ENCODE peak calls at places on chromosomes 4 and X, in five cellular contexts. Z is mammary epithelial cell, P is adipocyte, W is astrocyte, I is neural progenitor cell. J is an unnamed sample. For H3K36me3, the result is how much of the 10 kb centered on the place peaks cover.

GRCh38 chr4:184599492-184600135 is 49.6 kb downstream of the CASP3 start:
- DNase-seq in Z (peak), P (peak), W (peak), I (no peak), J (no peak)

GRCh38 chr4:183335369-183335940 is 13.2 kb upstream of the CLDN24 start:
- DNase-seq in Z (peak), P (peak), W (peak), I (no peak), J (peak)

GRCh38 chrX:138847930-138848329 is 136.4 kb upstream of the FGF13 start:
- DNase-seq in Z (peak), P (no peak), W (peak), I (no peak), J (no peak)

GRCh38 chrX:1020634-1021166 is 191.7 kb downstream of the CRLF2 start:
- DNase-seq in Z (no peak), P (no peak), W (no peak), I (no peak), J (no peak)

GRCh38 chr4:625631-626031 is 258 bp downstream of the PDE6B start:
- DNase-seq in Z (no peak), P (no peak), W (no peak), I (no peak), J (no peak)

GRCh38 chr4:94827481-94828110 is 69.8 kb downstream of the BMPR1B start:
- DNase-seq in Z (peak), P (peak), W (peak), I (no peak), J (no peak)

GRCh38 chr4:23857353-23857752 is 32.5 kb downstream of the PPARGC1A start:
- DNase-seq in Z (peak), P (peak), W (no peak), I (no peak), J (no peak)

GRCh38 chrX:63560601-63561218 is 209.6 kb upstream of the SPIN4 start:
- DNase-seq in Z (peak), P (peak), W (peak), I (peak), J (peak)

GRCh38 chr4:139214039-139214534 is 37.1 kb upstream of the ELF2 start:
- DNase-seq in Z (no peak), P (no peak), W (no peak), I (peak), J (no peak)

GRCh38 chr4:65893957-65894755 is 223.9 kb upstream of the EPHA5 start:
- DNase-seq in Z (no peak), P (peak), W (peak), I (no peak), J (no peak)

GRCh38 chr4:22476011-22476410 is 39.9 kb downstream of the ADGRA3 start:
- DNase-seq in Z (no peak), P (no peak), W (no peak), I (no peak), J (no peak)

GRCh38 chrX:129932792-129933321 is 26.9 kb downstream of the UTP14A start:
- DNase-seq in Z (no peak), P (peak), W (no peak), I (peak), J (peak)

GRCh38 chr4:98444371-98444770 is 183.2 kb downstream of the RAP1GDS1 start:
- DNase-seq in Z (no peak), P (no peak), W (no peak), I (no peak), J (no peak)

GRCh38 chrX:413322-414201 is 26.9 kb upstream of the PPP2R3B start:
- DNase-seq in Z (no peak), P (peak), W (peak), I (peak), J (peak)

GRCh38 chr4:105088110-105088879 is 58.4 kb upstream of the TET2 start:
- DNase-seq in Z (peak), P (peak), W (peak), I (peak), J (no peak)

GRCh38 chr4:104449537-104449936 is 45.2 kb downstream of the CXXC4 start:
- DNase-seq in Z (peak), P (no peak), W (no peak), I (no peak), J (no peak)

GRCh38 chr4:170270628-170271027 is 180.9 kb upstream of the AADAT start:
- DNase-seq in Z (no peak), P (no peak), W (no peak), I (no peak), J (no peak)

GRCh38 chr4:123649644-123650356 is 253.2 kb downstream of the SPRY1 start:
- DNase-seq in Z (peak), P (peak), W (peak), I (peak), J (no peak)
- H3K9ac ChIP-seq in Z (peak), P (peak), W (peak), I (no peak), J (peak)

DNA sequence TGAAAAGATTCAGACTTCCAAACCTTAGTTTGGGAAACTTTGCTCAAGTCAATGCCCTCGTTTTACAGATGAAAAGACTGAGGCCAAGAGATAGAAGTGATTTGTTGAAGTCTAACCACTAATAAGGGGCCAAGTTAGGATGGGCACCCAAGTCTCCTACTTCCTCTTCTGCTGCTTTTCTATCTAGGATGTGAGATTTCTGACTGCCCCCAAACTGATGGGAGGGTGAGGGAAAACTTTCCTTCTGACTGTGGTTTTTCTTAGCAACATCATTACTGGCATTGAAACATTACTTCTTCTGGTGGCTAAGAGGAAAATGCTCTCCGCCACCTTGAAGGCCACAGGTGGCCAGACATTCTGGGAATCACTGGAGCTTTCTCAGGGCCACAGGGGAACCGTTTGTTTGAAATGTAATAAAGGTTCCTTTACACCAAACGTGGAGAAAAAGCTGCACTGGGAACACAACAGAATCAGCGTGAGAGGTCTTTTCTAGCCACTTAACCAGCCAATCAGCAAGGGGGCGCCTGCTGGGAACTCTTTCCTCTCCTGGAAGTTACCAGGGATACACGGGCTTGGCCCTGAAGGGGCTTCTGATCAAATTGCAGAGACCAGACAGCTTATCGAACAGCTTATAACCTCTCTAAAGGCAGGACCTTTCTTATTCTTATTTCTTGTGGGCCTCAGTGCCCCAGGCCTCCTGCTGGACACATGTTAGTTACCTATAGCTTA is 115.9 kb upstream of the TEX13D start:
- DNase-seq in Z (no peak), P (no peak), W (no peak), I (peak), J (no peak)
- H3K4me3 ChIP-seq in Z (no peak), P (no peak), W (no peak), I (peak), J (no peak)

DNA sequence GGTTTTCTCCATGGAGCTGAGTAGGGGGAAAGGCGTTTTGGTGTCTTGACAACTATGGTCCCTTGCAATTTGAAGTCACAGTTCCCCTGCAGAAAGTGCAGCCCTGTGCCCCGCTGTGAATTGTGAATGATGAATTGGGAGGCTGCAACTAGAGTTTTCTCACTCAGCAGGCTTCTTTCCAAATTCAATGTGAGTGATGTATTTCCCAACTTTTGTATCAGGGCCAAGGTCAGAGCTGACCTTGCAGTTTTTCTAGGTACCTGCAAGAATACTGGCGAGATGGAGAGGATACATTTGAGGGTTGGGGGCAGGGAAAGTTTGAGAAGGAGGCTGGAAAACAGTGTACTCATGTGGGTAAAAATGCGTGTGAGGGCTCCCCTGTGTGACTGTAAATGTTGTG is 11.7 kb downstream of the PHEX start:
- DNase-seq in Z (no peak), P (no peak), W (no peak), I (no peak), J (no peak)
- H3K36me3 ChIP-seq in Z (under half), P (under half), W (under half), I (under half), J (under half)

DNA sequence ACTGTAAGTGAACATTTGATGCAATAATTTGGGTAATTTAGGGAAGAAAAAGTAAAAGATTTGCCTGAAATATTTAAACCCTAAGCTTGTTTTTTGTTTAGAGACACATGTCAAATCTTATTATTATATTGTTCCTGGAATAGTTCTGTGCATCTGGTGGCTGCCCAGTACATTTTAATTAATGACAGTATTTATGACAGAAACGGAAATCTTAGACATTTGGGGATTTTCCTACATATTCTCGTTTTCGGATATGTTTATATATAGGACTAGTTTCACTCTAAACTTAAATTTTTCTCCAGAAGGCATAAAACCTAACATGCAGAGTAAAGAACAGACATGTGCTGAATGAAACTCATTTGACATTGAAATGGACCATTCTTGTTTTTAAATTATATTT is 125.6 kb upstream of the PAQR3 start:
- DNase-seq in Z (no peak), P (no peak), W (no peak), I (no peak), J (no peak)
- H3K9ac ChIP-seq in Z (no peak), P (no peak), W (no peak), I (no peak), J (no peak)